ENCODE peak calls at places on chromosome 5, in five cellular contexts. S is GM06990, Z is HFFc6, D is tibial nerve, E is HepG2. F is an unnamed sample.

GRCh38 chr5:88948746-88949600 is 66.0 kb upstream of the MEF2C start:
- DNase-seq in E (no peak), Z (no peak), D (no peak), S (no peak), F (no peak)

GRCh38 chr5:167614294-167615104 is 676.9 kb upstream of the WWC1 start:
- DNase-seq in Z (no peak), E (no peak), S (no peak), D (no peak), F (no peak)

GRCh38 chr5:90557391-90557790 is 1.2 kb upstream of the ADGRV1 start:
- DNase-seq in Z (no peak), D (no peak), E (no peak), S (no peak), F (no peak)

GRCh38 chr5:74619308-74619707 is 21.2 kb downstream of the ENC1 start:
- DNase-seq in E (peak; percentile 79), S (no peak), D (no peak), Z (no peak), F (no peak)

GRCh38 chr5:91277840-91278239 is 105.3 kb downstream of the ARRDC3 start:
- DNase-seq in S (no peak), E (no peak), D (no peak), Z (no peak), F (no peak)

GRCh38 chr5:17203329-17204132 is 13.9 kb upstream of the BASP1 start:
- DNase-seq in Z (peak; percentile 76), S (no peak), E (peak; percentile 41), D (no peak), F (peak; percentile 68)

GRCh38 chr5:83184534-83184933 is 107.2 kb downstream of the XRCC4 start:
- DNase-seq in S (no peak), E (no peak), Z (peak; percentile 2), D (no peak), F (no peak)

GRCh38 chr5:109769597-109770291 is 80.0 kb downstream of the MAN2A1 start:
- DNase-seq in D (no peak), Z (no peak), S (no peak), E (no peak), F (no peak)

GRCh38 chr5:135245521-135246499 is 153.2 kb downstream of the MACROH2A1 start:
- DNase-seq in Z (peak; percentile 73), S (no peak), D (no peak), E (no peak), F (no peak)

GRCh38 chr5:135243194-135244191 is 155.5 kb downstream of the MACROH2A1 start:
- DNase-seq in D (no peak), Z (no peak), S (no peak), E (peak; percentile 39), F (no peak)

GRCh38 chr5:135242496-135243193 is 156.4 kb downstream of the MACROH2A1 start:
- DNase-seq in Z (peak; percentile 25), E (no peak), S (no peak), D (no peak), F (no peak)

GRCh38 chr5:135246605-135246922 is 152.5 kb downstream of the MACROH2A1 start:
- DNase-seq in E (no peak), Z (no peak), D (no peak), S (no peak), F (no peak)

DNA sequence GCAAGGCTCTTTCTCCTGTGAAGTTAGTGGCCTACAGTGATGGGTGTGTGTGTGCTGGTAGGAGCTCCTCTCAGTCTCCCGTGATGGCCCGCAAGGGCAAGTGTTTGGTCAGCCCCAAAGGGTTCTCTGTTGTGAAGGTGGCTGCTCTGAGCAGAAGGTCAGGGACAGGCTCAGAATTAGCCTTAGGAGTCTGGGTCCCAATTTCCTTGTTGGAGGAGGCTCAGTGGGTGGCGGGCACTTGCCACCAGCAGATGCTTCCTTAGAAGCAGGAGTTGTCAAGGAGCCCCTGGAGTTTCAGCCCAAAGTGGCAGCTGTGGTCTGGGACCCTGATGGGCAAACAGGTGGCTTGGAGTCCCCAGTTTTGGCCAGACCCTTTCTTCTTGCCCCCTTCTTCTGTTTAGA is 154.4 kb downstream of the MACROH2A1 start:
- DNase-seq in S (no peak), E (no peak), Z (no peak), D (no peak), F (no peak)
- TF ChIP-seq CTCF in S (no peak), E (no peak), Z (no peak), D (no peak), F (no peak)

DNA sequence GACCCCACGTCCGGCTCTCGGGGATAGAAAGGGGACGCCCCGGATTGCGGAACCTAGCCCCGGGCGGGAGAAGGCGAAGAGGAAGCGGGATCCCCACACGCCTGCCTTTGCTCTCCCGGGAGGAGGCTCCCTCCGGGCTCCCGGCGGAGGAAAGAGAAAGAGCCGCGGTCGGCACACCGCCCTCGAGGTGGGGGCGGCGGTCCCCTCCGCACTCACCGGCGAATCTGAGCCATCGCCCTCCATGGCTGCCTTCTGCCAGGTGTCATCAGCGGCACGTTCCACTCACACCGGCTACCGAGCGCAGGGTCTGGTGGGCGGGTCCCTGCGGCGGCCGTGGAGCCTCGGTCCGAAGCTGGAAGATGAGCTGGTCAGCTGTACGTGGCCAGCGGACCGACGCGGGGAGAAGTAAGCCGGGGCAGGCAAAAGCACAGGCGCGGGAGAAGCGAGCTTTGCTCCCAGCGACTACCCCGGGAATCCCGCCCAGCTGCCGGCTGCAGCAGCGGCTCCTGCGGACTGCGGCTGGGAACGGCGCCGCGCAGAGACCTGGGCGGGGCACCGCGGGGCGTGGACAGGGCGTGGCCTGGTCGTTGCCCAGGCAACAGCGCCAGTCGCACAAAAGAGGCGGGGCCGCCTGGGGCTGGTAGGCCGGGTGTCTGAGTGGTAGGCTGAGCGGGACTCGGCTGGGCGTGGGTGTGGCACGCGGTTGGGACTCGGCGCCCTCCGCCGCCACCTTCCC is at the start of gene TRIM36:
- DNase-seq in S (peak; percentile 92), Z (peak; percentile 88), E (peak; percentile 79), D (peak; percentile 83), F (peak; percentile 94)
- TF ChIP-seq CTCF in S (no peak), Z (peak; percentile 19), E (peak; percentile 45), D (peak; percentile 15), F (peak; percentile 24)

GRCh38 chr5:92309336-92309991 is 926.3 kb upstream of the ARRDC3 start:
- DNase-seq in S (no peak), E (peak; percentile 11), D (no peak), Z (peak; percentile 38), F (peak; percentile 21)
- TF ChIP-seq CTCF in S (peak; percentile 45), E (peak; percentile 54), D (peak; percentile 45), Z (peak; percentile 88), F (peak; percentile 55)

GRCh38 chr5:151048526-151048925 is 28.1 kb downstream of the GPX3 start:
- DNase-seq in D (no peak), S (no peak), Z (peak; percentile 29), E (no peak), F (no peak)
- TF ChIP-seq CTCF in D (peak; percentile 14), S (peak; percentile 24), Z (peak; percentile 59), E (peak; percentile 28), F (peak; percentile 27)

GRCh38 chr5:77843570-77844407 is 67.7 kb upstream of the TBCA start:
- DNase-seq in D (no peak), S (no peak), E (no peak), Z (no peak), F (peak; percentile 45)

GRCh38 chr5:77845273-77845646 is 69.1 kb upstream of the TBCA start:
- DNase-seq in S (no peak), E (no peak), Z (no peak), D (no peak), F (no peak)

GRCh38 chr5:77846422-77847128 is 70.4 kb upstream of the TBCA start:
- DNase-seq in E (no peak), S (no peak), D (no peak), Z (no peak), F (no peak)

GRCh38 chr5:77842247-77842646 is 66.1 kb upstream of the TBCA start:
- DNase-seq in Z (no peak), E (no peak), D (no peak), S (no peak), F (no peak)

DNA sequence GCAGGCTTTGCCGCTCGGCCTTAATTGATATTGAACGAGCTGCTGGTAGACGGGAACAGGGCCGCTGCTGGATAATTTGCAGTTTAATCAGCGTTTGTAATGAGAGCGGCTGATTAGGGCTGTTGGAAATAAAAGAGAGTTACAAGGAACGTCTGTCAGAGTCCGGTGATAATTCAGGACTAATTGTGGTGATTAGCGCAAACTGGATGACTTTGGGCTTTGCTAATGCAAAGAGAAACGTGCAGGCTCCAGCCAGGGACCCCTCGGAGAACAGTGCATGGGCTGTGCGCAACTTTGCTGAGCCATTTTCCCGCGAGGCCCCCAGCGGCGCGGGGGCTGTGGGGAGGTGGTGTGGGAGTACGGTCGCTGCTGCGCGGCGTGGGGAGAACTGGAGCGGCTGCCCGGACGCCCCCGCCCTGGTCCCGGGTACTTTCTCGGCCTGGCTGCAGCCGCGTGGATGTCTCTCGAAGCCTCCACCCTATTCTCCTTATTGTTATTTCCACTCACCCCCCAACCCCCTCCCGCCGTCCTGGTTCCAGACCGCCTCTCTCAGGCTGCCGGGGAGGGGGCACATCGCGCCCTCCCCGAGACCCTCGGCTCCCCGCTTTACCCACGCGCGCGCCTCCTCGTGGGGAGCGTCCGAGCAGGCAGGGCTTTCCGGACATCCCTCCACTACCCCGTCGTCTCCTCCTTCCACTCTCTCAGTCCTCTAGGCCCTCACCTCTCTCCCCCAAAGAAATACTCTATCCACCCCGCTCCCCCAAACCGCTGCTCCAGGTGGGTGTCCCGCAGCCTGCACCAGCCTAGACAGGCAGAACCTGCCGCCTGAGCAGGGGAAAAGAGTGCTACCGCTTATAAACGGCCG is 68.5 kb upstream of the TBCA start:
- DNase-seq in Z (no peak), E (no peak), S (peak; percentile 23), D (no peak), F (peak; percentile 69)
- TF ChIP-seq CTCF in Z (peak; percentile 24), E (no peak), S (peak; percentile 17), D (peak; percentile 24), F (peak; percentile 38)

DNA sequence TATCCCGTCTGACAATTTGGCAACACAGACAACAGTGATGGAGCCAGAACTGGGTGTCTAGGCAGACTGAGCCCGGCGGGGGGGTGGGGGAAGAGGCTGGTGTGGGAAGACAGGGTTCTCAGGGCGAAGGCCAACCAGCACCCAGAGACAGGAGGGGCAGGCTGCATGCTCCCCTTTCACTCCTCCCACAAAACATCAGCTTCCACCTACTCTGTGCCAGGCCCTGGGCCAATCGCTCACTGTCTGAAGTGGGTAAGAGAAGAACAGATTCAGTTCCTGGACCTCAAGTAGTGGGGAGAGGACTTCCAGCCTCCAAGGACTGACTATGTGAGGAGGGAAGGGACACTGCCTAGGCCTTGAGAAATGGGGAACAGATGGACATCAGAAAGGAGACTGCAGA is 2.8 kb downstream of the SNCB start:
- DNase-seq in E (no peak), S (no peak), D (no peak), Z (no peak), F (no peak)
- TF ChIP-seq CTCF in E (no peak), S (no peak), D (no peak), Z (no peak), F (no peak)

F was measured in GM13977.